ENCODE peak calls at places on chromosome 1, in five cellular contexts. B, Z, X, D and K are unnamed samples.

GRCh38 chr1:108747128-108747827 is 804 bp downstream of the STXBP3 start:
- DNase-seq in D (peak), Z (peak), X (no peak), B (peak), K (peak)

GRCh38 chr1:27885114-27885528 is 12.8 kb downstream of the THEMIS2 start:
- DNase-seq in Z (no peak), D (peak), X (no peak), B (no peak), K (no peak)

GRCh38 chr1:36204347-36204909 is 19.8 kb upstream of the THRAP3 start:
- DNase-seq in D (peak), X (no peak), Z (no peak), B (no peak), K (no peak)

GRCh38 chr1:77832889-77833288 is 53.4 kb downstream of the MIGA1 start:
- DNase-seq in D (no peak), B (no peak), Z (peak), X (no peak), K (no peak)

GRCh38 chr1:242147096-242147976 is 148.4 kb upstream of the MAP1LC3C start:
- DNase-seq in X (no peak), D (no peak), B (no peak), Z (no peak), K (peak)

GRCh38 chr1:215636258-215636965 is 69.3 kb downstream of the KCTD3 start:
- DNase-seq in Z (no peak), D (no peak), X (no peak), B (peak), K (no peak)

GRCh38 chr1:205343431-205344009 is 13.2 kb downstream of the KLHDC8A start:
- DNase-seq in X (no peak), Z (no peak), D (no peak), B (no peak), K (no peak)

GRCh38 chr1:77556045-77556444 is 126.4 kb downstream of the ZZZ3 start:
- DNase-seq in B (no peak), Z (no peak), X (no peak), D (no peak), K (no peak)

GRCh38 chr1:205600085-205600484 is 31.7 kb downstream of the ELK4 start:
- DNase-seq in D (no peak), X (no peak), B (no peak), Z (no peak), K (no peak)

GRCh38 chr1:38291906-38292521 is 245.4 kb upstream of the POU3F1 start:
- DNase-seq in B (no peak), D (no peak), Z (peak), X (no peak), K (no peak)

GRCh38 chr1:23385119-23385621 is 15.5 kb upstream of the ZNF436 start:
- DNase-seq in B (no peak), X (no peak), D (no peak), Z (no peak), K (no peak)

GRCh38 chr1:183144752-183145151 is 41.3 kb upstream of the LAMC2 start:
- DNase-seq in X (no peak), Z (no peak), B (no peak), D (no peak), K (no peak)

GRCh38 chr1:93680121-93681094 is 1.2 kb downstream of the BCAR3 start:
- DNase-seq in B (peak), D (peak), X (peak), Z (peak), K (no peak)

DNA sequence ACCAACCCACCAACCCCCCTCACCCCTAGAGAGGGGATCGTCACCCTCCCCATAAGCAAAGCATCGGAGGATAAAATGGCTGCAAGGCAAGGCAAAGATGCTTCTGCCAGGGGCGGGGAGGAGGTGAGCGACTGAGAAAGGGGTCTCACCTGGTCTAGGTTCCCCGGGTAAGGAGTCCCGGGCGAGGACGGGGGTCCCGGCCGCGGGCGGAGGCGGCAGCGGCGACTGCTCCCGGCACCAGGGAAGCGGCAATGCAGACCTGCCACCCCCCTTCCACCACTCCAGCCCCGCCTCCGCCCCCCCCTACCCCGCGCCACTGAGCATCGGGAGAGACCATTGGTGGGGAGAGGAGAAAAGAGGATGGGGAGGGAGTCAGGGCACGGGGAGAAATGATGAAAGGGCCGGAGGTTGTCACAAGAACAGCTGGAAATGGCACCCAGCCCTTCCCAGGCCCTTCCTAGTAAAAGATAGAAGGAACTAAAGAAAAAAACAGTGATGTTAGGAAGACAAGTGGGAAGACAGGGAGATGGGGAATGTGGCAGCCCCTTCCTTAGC is at the start of gene SV2A:
- DNase-seq in B (peak), D (peak), Z (no peak), X (no peak), K (no peak)
- TF ChIP-seq POLR2AphosphoS5 in B (no peak), D (no peak), Z (no peak), X (no peak), K (no peak)

DNA sequence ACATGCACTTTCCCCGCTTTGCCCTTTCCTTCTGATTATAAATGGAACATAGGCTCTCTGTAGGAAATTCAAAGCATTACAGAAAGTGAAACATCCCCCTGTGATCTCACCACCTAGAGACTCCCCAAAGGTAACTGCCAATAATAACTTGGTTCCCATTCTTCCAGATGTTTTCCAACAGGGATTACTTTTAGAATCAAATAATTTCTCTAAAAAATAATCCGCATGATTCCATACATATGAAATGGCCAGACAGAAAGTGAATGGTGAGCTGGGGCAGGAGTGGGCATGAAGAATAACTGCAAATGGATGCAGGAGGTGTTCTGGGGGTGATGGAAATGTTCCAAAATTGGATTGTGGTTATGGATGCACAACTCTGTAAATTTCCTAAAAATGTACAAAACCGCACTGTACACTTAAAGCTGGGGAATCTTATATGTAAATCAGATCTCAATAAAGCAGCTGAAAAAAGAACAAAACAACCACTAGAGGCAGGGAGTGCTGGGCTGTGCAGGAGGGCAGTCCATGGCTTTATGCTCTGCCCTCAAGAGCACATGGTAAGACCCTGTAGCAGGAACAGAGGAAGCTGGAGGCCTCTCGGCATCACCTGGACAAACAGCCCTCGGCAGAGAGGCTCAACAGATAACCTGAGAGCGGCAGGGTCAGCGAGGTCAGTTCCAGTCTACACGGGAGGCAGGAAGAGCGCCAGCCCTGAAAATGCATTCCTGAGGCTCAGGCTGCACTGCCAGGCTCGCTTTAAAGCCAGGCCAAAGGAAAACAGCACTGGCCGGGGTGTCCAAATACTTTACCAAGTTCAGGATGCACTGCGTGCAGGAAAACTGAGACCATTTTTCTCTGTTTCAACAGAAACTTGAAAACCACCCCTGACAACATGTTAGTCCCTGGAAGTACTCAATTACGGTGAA is 39.7 kb downstream of the CAPZB start:
- DNase-seq in B (no peak), X (no peak), Z (no peak), D (peak), K (no peak)
- TF ChIP-seq POLR2AphosphoS5 in B (no peak), X (no peak), Z (no peak), D (no peak), K (peak)

DNA sequence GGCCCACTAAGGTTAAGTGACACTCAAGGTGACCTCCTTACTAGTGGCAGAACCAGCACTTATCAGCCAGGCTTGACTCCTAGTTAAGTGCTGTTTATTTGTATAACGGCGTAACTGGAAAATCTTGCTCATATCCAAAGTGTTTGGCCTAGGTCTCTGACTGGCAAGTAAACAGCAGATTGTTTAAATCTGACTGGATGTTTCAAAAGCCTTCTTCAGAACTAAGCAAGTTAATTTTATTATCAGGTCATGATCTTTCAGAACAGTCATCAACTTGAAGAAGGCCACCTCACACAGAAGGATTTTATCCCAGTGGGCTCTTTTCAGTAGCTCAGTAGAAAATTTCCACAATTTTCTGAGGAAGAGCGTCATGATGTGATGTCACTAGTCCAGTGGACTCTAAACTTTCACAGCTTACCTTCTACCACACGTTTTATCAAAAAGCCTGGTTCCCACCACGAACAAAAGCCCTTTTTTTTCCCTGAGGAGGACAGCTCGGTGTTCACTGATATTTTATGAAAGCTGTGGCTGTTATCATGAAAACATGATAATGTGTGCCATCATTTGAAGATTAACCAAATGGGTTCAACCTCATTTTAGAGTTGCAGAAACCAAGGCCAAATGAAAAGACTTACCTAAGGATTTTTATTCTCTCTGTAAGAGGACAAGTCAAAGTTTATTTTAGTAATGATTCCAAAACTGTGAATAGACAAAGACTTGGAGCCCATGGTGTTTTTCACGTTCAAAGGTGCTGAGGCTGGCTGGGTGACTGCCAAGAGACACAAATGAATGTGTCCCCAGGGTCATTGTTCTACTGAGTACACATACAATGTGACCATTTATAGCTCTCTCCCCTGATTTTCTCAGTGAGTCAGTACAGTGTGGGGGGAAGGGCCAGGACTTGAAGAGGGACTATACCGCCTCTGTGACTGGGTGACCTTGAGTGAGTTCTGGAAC is 9.1 kb downstream of the SGIP1 start:
- DNase-seq in B (peak), Z (no peak), X (no peak), D (no peak), K (peak)
- TF ChIP-seq POLR2AphosphoS5 in B (peak), Z (no peak), X (no peak), D (no peak), K (no peak)

DNA sequence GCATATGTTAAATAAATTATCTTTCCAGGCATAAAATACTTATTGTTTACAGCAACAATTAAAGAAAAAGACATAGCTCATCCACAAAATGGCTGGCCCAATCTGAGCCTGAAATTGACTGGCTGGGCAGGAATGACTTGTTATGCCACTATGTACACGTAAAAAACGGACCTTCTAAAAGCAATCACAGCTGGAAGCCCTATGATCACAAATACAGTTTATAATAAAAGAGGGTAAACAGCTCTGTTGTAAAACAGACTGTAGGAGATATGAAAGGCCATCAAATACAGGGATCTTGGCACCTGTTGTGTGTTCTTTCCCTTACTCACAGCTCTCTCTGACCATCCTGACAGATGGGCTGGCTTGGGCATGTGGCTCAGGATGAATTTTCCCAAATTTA is 70.5 kb upstream of the DMRTA2 start:
- DNase-seq in B (peak), X (no peak), D (no peak), Z (no peak), K (no peak)
- TF ChIP-seq POLR2AphosphoS5 in B (no peak), X (no peak), D (no peak), Z (no peak), K (no peak)

DNA sequence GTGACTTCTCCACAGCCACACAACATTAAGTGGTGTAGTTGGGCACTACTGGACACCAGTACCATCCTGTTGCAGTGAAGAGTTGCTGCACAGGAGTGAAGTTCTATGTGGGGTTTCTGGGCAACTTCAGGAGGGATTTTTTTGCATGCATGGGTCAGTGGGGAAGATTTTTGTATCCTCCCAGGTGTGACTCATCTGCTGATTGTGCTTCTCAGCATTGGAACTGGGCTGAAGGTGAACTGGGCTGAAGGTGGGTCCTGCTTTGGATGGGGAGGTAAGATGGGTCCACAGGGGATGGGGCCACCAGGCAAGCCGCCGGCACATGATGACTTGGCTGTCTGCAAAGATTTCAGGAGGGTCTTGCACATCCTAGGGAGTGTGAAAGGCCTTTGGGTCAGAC is 2.6 kb downstream of the SERINC2 start:
- DNase-seq in B (no peak), X (no peak), D (no peak), Z (no peak), K (no peak)
- TF ChIP-seq POLR2AphosphoS5 in B (no peak), X (no peak), D (no peak), Z (no peak), K (no peak)